ENCODE peak calls at places on chromosomes 7 and 10, in five cellular contexts. D, A, L, H and P are unnamed samples.

GRCh38 chr10:1552415-1552814 is 184.9 kb downstream of the ADARB2 start:
- DNase-seq in D (no peak), H (no peak), L (no peak), A (no peak), P (no peak)

GRCh38 chr10:112565434-112566053 is 118.5 kb downstream of the VTI1A start:
- DNase-seq in L (no peak), D (no peak), A (peak; percentile 69), H (peak; percentile 69), P (peak; percentile 61)

GRCh38 chr10:22988581-22989360 is 60.9 kb downstream of the ARMC3 start:
- DNase-seq in D (peak; percentile 16), A (peak; percentile 35), L (peak; percentile 57), H (peak; percentile 63), P (peak; percentile 71)

GRCh38 chr7:45680776-45681175 is 106.6 kb downstream of the ADCY1 start:
- DNase-seq in D (no peak), H (no peak), L (no peak), A (no peak), P (no peak)

GRCh38 chr10:67788028-67788886 is 49.7 kb downstream of the DNAJC12 start:
- DNase-seq in A (peak; percentile 24), D (peak; percentile 63), L (peak; percentile 80), H (peak; percentile 73), P (peak; percentile 81)

GRCh38 chr7:74544706-74545469 is 91.2 kb downstream of the GTF2IRD1 start:
- DNase-seq in H (peak; percentile 71), D (no peak), A (peak; percentile 17), L (peak; percentile 44), P (peak; percentile 76)

GRCh38 chr10:65017523-65017922 is 1496.3 kb downstream of the REEP3 start:
- DNase-seq in D (no peak), L (no peak), H (no peak), A (no peak), P (no peak)

GRCh38 chr7:104923010-104923421 is 91.0 kb upstream of the KMT2E start:
- DNase-seq in L (peak; percentile 85), D (peak; percentile 53), A (peak; percentile 70), H (peak; percentile 91), P (peak; percentile 89)

GRCh38 chr7:84637568-84638338 is 443.2 kb upstream of the SEMA3A start:
- DNase-seq in H (no peak), L (no peak), D (no peak), A (peak; percentile 74), P (no peak)

GRCh38 chr7:50962962-50963374 is 180.3 kb upstream of the GRB10 start:
- DNase-seq in A (no peak), H (peak; percentile 89), L (peak; percentile 86), D (peak; percentile 53), P (peak; percentile 94)

GRCh38 chr7:68288099-68288498 is 1291.5 kb downstream of the TYW1 start:
- DNase-seq in H (no peak), D (no peak), L (no peak), A (no peak), P (no peak)

DNA sequence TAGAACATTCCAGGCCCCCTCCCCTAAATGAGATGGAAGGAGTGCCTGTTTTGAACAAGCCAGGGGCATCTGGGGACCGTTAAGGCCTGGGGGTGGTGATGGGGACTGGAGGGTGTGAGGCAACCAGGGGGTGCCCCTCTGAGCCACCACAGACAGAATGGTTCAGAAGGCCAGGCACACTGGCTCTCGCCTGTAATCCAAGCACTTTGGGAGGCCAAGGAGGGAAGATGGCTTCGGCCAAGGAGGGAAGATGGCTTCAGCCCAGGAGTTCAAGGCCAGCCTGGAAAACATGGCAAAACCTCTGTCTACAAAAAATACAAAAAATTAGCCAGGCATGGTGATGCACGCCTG is 173.2 kb upstream of the TNRC18 start:
- DNase-seq in L (no peak), H (no peak), A (no peak), D (no peak), P (no peak)
- H3K4me3 ChIP-seq in L (no peak overlapping the region), H (no peak overlapping the region), A (peak overlapping the region; percentile 84), D (no peak overlapping the region), P (no peak overlapping the region)

DNA sequence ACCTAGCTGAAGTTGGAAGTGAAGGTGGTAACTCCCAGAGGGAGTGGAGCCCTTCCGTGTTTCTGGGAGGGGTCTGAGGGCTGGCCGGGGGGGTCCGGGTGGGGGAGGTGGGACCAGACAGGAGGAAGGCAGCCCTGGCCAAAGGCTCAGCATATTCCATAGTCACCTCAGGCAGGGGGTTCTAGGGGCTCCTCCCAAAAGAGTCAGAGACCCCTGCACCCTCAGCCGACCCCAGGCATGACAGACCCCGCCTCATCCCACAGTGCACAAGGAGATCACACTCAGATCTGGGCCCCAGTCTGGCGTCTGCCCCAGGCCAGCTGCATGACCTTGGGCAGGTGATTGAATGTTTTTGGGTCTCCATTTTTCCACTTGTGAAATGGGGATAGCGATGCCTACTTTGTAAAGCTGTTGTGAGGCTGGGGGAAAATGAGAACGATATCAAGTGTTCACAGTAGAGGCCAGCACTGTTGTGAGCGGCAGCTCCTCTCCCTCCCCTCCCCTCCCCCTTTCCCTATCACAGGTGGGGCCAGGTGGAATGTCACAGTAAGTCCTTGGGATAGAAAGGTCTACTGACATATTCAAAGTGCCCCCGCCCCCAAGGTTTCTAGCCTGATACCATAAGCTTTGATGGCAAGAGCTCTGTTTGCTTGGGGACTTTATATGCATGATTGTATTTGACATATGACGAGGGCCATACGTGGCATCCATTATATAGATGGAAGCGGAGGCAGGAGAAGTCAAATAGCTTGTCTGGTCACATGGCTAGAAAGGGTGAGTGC is 33.3 kb downstream of the DNAJB12 start:
- DNase-seq in A (no peak), L (peak; percentile 52), H (peak; percentile 67), D (no peak), P (no peak)
- H3K4me1 ChIP-seq in A (peaks cover 84% of the 10 kb centered on the region), L (peaks cover 8% of the 10 kb centered on the region), H (peaks cover 65% of the 10 kb centered on the region), D (peaks cover 48% of the 10 kb centered on the region), P (peaks cover 25% of the 10 kb centered on the region)

DNA sequence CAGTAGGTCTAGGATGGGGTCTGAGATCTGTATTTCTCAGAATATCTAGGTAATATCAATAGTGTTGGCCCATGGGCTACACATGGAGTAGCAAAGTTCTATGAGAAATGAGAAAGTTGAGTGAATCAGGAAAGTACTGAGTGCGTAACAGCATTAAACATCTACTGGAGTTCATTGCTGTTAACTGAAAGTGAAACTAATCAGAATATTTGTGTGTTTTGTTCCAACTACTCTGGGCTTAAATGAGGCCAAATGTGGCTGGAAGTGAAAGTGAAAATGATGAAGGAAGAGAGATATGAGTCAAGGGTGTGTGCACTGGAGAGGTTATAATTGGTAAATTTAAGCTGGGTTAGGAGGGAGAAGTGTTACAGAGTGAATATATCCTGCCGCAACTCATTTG is 46.5 kb downstream of the TMEM106B start:
- DNase-seq in H (no peak), D (no peak), L (no peak), A (no peak), P (no peak)
- H3K27ac ChIP-seq in H (no peak overlapping the region), D (no peak overlapping the region), L (no peak overlapping the region), A (peak overlapping the region; percentile 74), P (peak overlapping the region; percentile 16)

DNA sequence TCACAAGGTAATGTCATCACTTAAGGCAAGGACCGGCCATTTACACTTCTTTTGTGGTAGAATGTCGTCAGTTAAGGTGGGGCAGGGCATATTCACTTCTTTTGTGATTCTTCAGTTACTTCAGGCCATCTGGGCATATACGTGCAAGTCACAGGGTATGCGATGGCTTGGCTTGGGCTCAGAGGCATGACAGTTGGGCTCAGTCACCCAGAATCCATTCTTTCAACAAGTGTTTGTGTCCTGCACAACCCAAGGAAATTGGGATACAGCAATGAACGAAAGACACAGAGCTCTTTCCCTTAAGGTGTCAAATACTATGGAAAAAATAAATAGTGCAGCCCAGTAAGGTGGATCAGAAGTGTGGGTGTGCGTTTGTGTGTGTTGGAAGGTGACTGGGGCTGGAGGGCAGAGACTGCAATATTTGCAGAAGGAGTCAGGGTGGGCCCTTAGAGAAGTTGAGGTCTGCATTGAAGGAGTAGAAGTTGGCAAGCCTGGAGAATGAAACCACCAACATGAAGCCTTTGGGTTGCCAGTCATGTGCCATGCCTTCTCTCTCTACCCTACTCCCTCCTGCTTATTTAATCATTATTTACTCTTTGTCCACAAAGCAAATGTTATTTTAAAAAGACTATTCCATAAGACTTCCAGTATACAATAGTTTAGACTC is 222.8 kb upstream of the PRKCQ start:
- DNase-seq in H (no peak), A (no peak), D (no peak), L (no peak), P (no peak)
- H3K4me3 ChIP-seq in H (no peak overlapping the region), A (no peak overlapping the region), D (no peak overlapping the region), L (no peak overlapping the region), P (no peak overlapping the region)

GRCh38 chr10:29472268-29473086 is 162.3 kb downstream of the SVIL start:
- DNase-seq in H (no peak), D (no peak), A (no peak), L (no peak), P (no peak)
- H3K4me1 ChIP-seq in H (peaks cover 17% of the 10 kb centered on the region), D (peaks cover 71% of the 10 kb centered on the region), A (peaks cover 3% of the 10 kb centered on the region), L (no peaks in the 10 kb centered on the region), P (no peaks in the 10 kb centered on the region)